ENCODE peak calls at places on chromosome 4, in six cellular contexts. One of them, this sample, is unnamed.

GRCh38 chr4:107248571-107248970 is 212.5 kb upstream of the DKK2 start:
- DNase-seq in keratinocyte: no peak
- DNase-seq in GM23338: no peak
- DNase-seq in body of pancreas: no peak
- DNase-seq in endothelial cell of umbilical vein: no peak
- DNase-seq in cardiac muscle cell: no peak
- DNase-seq in this sample: no peak

GRCh38 chr4:130825283-130825682 is 1729.3 kb downstream of the C4orf33 start:
- DNase-seq in GM23338: no peak
- DNase-seq in body of pancreas: no peak
- DNase-seq in cardiac muscle cell: no peak
- DNase-seq in keratinocyte: no peak
- DNase-seq in endothelial cell of umbilical vein: no peak
- DNase-seq in this sample: no peak

GRCh38 chr4:11468901-11469300 is 40.2 kb upstream of the HS3ST1 start:
- DNase-seq in body of pancreas: no peak
- DNase-seq in keratinocyte: no peak
- DNase-seq in cardiac muscle cell: no peak
- DNase-seq in GM23338: peak; percentile 81
- DNase-seq in endothelial cell of umbilical vein: no peak
- DNase-seq in this sample: no peak

GRCh38 chr4:114599231-114600065 is 841 bp downstream of the UGT8 start:
- DNase-seq in GM23338: peak; percentile 78
- DNase-seq in body of pancreas: peak; percentile 64
- DNase-seq in keratinocyte: no peak
- DNase-seq in cardiac muscle cell: peak; percentile 29
- DNase-seq in endothelial cell of umbilical vein: no peak
- DNase-seq in this sample: peak; percentile 72

GRCh38 chr4:99868126-99868596 is 26.1 kb downstream of the LAMTOR3 start:
- DNase-seq in GM23338: peak; percentile 42
- DNase-seq in body of pancreas: no peak
- DNase-seq in keratinocyte: no peak
- DNase-seq in cardiac muscle cell: peak; percentile 3
- DNase-seq in endothelial cell of umbilical vein: no peak
- DNase-seq in this sample: no peak

GRCh38 chr4:159103406-159104131 is 690 bp downstream of the RAPGEF2 start:
- DNase-seq in cardiac muscle cell: peak; percentile 78
- DNase-seq in body of pancreas: peak; percentile 54
- DNase-seq in GM23338: peak; percentile 49
- DNase-seq in keratinocyte: no peak
- DNase-seq in endothelial cell of umbilical vein: peak; percentile 29
- DNase-seq in this sample: peak; percentile 61

GRCh38 chr4:8107146-8107657 is 51.4 kb downstream of the ABLIM2 start:
- DNase-seq in endothelial cell of umbilical vein: no peak
- DNase-seq in keratinocyte: peak; percentile 42
- DNase-seq in body of pancreas: no peak
- DNase-seq in GM23338: no peak
- DNase-seq in cardiac muscle cell: no peak
- DNase-seq in this sample: no peak

GRCh38 chr4:46648088-46648744 is 258.3 kb upstream of the GABRA2 start:
- DNase-seq in body of pancreas: no peak
- DNase-seq in keratinocyte: peak; percentile 63
- DNase-seq in GM23338: peak; percentile 87
- DNase-seq in cardiac muscle cell: peak; percentile 35
- DNase-seq in endothelial cell of umbilical vein: no peak
- DNase-seq in this sample: peak; percentile 65

GRCh38 chr4:663438-664428 is 10.3 kb downstream of the ATP5ME start:
- DNase-seq in keratinocyte: no peak
- DNase-seq in endothelial cell of umbilical vein: no peak
- DNase-seq in cardiac muscle cell: peak; percentile 89
- DNase-seq in body of pancreas: peak; percentile 52
- DNase-seq in GM23338: peak; percentile 84
- DNase-seq in this sample: peak; percentile 73

GRCh38 chr4:22237155-22237751 is 278.6 kb downstream of the ADGRA3 start:
- DNase-seq in endothelial cell of umbilical vein: no peak
- DNase-seq in cardiac muscle cell: peak; percentile 47
- DNase-seq in GM23338: peak; percentile 91
- DNase-seq in keratinocyte: no peak
- DNase-seq in body of pancreas: peak; percentile 43
- DNase-seq in this sample: peak; percentile 68
- TF ChIP-seq CTCF in endothelial cell of umbilical vein: no peak
- TF ChIP-seq CTCF in cardiac muscle cell: peak; percentile 40
- TF ChIP-seq CTCF in GM23338: peak; percentile 89
- TF ChIP-seq CTCF in keratinocyte: peak; percentile 37
- TF ChIP-seq CTCF in body of pancreas: peak; percentile 11
- TF ChIP-seq CTCF in this sample: peak; percentile 95

GRCh38 chr4:168615294-168615693 is 118.4 kb downstream of the PALLD start:
- DNase-seq in GM23338: no peak
- DNase-seq in endothelial cell of umbilical vein: no peak
- DNase-seq in cardiac muscle cell: no peak
- DNase-seq in body of pancreas: no peak
- DNase-seq in keratinocyte: no peak
- DNase-seq in this sample: no peak

GRCh38 chr4:168613869-168614268 is 117.0 kb downstream of the PALLD start:
- DNase-seq in cardiac muscle cell: no peak
- DNase-seq in endothelial cell of umbilical vein: no peak
- DNase-seq in keratinocyte: no peak
- DNase-seq in body of pancreas: no peak
- DNase-seq in GM23338: no peak
- DNase-seq in this sample: no peak

GRCh38 chr4:168612435-168613139 is 115.7 kb downstream of the PALLD start:
- DNase-seq in cardiac muscle cell: no peak
- DNase-seq in endothelial cell of umbilical vein: peak; percentile 88
- DNase-seq in GM23338: no peak
- DNase-seq in keratinocyte: no peak
- DNase-seq in body of pancreas: no peak
- DNase-seq in this sample: no peak

GRCh38 chr4:168610911-168611530 is 114.2 kb downstream of the PALLD start:
- DNase-seq in keratinocyte: no peak
- DNase-seq in GM23338: no peak
- DNase-seq in body of pancreas: no peak
- DNase-seq in endothelial cell of umbilical vein: no peak
- DNase-seq in cardiac muscle cell: no peak
- DNase-seq in this sample: no peak

GRCh38 chr4:168614316-168615057 is 117.6 kb downstream of the PALLD start:
- DNase-seq in endothelial cell of umbilical vein: no peak
- DNase-seq in GM23338: no peak
- DNase-seq in keratinocyte: no peak
- DNase-seq in body of pancreas: no peak
- DNase-seq in cardiac muscle cell: no peak
- DNase-seq in this sample: no peak
- TF ChIP-seq CTCF in endothelial cell of umbilical vein: no peak
- TF ChIP-seq CTCF in GM23338: no peak
- TF ChIP-seq CTCF in keratinocyte: no peak
- TF ChIP-seq CTCF in body of pancreas: no peak
- TF ChIP-seq CTCF in cardiac muscle cell: no peak
- TF ChIP-seq CTCF in this sample: no peak

GRCh38 chr4:148415500-148415899 is 26.7 kb downstream of the NR3C2 start:
- DNase-seq in GM23338: no peak
- DNase-seq in endothelial cell of umbilical vein: peak; percentile 57
- DNase-seq in keratinocyte: no peak
- DNase-seq in cardiac muscle cell: no peak
- DNase-seq in body of pancreas: no peak
- DNase-seq in this sample: no peak
- TF ChIP-seq CTCF in GM23338: no peak
- TF ChIP-seq CTCF in endothelial cell of umbilical vein: no peak
- TF ChIP-seq CTCF in keratinocyte: no peak
- TF ChIP-seq CTCF in cardiac muscle cell: no peak
- TF ChIP-seq CTCF in body of pancreas: no peak
- TF ChIP-seq CTCF in this sample: no peak

GRCh38 chr4:15513545-15513944 is 43.9 kb downstream of the CC2D2A start:
- DNase-seq in endothelial cell of umbilical vein: no peak
- DNase-seq in body of pancreas: no peak
- DNase-seq in keratinocyte: no peak
- DNase-seq in GM23338: no peak
- DNase-seq in cardiac muscle cell: no peak
- DNase-seq in this sample: no peak
- TF ChIP-seq CTCF in endothelial cell of umbilical vein: no peak
- TF ChIP-seq CTCF in body of pancreas: no peak
- TF ChIP-seq CTCF in keratinocyte: no peak
- TF ChIP-seq CTCF in GM23338: no peak
- TF ChIP-seq CTCF in cardiac muscle cell: no peak
- TF ChIP-seq CTCF in this sample: peak; percentile 40

GRCh38 chr4:142671516-142671915 is 174.6 kb downstream of the INPP4B start:
- DNase-seq in cardiac muscle cell: no peak
- DNase-seq in keratinocyte: no peak
- DNase-seq in endothelial cell of umbilical vein: no peak
- DNase-seq in GM23338: peak; percentile 49
- DNase-seq in body of pancreas: no peak
- DNase-seq in this sample: no peak
- TF ChIP-seq CTCF in cardiac muscle cell: peak; percentile 28
- TF ChIP-seq CTCF in keratinocyte: no peak
- TF ChIP-seq CTCF in endothelial cell of umbilical vein: peak; percentile 4
- TF ChIP-seq CTCF in GM23338: peak; percentile 64
- TF ChIP-seq CTCF in body of pancreas: no peak
- TF ChIP-seq CTCF in this sample: no peak

DNA sequence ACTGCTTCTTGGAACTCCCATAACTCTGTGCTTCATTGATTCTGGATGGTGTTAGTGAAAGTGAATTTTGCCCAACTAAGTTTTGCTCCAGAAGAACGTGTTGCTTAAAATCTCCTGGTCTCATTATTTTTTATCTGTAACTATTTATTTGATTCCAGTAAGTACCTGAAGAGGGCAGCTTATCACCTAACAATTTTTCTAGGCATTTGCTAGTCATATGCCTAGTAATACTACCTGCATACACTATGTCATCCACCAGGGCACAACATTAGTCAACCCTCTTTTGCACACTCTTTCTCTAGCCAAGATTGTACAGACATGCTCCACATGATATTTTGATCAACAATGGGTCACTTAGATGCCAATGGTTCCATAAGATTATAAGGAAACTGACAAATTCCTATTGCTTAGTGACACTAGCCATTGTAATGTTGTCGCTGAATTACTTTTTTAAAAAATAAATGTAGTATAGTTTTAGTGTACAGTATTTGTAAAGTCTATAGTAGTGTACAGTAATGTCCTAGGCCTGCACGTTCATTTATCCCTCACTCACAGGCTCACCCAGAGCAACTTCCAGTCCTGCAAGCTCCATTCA is 499.9 kb upstream of the AADAT start:
- DNase-seq in body of pancreas: no peak
- DNase-seq in keratinocyte: peak; percentile 9
- DNase-seq in endothelial cell of umbilical vein: no peak
- DNase-seq in GM23338: peak; percentile 63
- DNase-seq in cardiac muscle cell: peak; percentile 5
- DNase-seq in this sample: peak; percentile 52
- TF ChIP-seq CTCF in body of pancreas: peak; percentile 41
- TF ChIP-seq CTCF in keratinocyte: peak; percentile 43
- TF ChIP-seq CTCF in endothelial cell of umbilical vein: no peak
- TF ChIP-seq CTCF in GM23338: peak; percentile 58
- TF ChIP-seq CTCF in cardiac muscle cell: no peak
- TF ChIP-seq CTCF in this sample: peak; percentile 63

DNA sequence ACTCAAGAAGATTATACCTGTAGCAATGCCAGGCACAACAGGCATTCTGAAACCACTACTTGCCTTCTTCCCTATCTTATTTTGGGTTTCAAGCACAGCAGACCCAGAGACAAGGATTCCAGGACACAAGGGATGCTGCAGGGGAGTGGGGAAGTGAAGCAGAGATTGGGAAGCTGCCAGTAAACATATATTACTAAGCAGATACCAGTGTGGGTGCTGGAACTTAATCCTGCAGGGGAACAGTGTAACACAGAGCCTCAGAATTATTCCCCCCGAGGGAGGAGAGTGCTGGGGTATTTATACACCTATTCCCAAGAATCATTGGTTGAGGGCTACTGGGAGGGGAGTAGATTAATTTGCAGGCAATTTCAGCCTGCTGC is 33.3 kb upstream of the MAML3 start:
- DNase-seq in endothelial cell of umbilical vein: no peak
- DNase-seq in GM23338: no peak
- DNase-seq in body of pancreas: no peak
- DNase-seq in cardiac muscle cell: no peak
- DNase-seq in keratinocyte: no peak
- DNase-seq in this sample: no peak
- TF ChIP-seq CTCF in endothelial cell of umbilical vein: no peak
- TF ChIP-seq CTCF in GM23338: no peak
- TF ChIP-seq CTCF in body of pancreas: no peak
- TF ChIP-seq CTCF in cardiac muscle cell: no peak
- TF ChIP-seq CTCF in keratinocyte: no peak
- TF ChIP-seq CTCF in this sample: no peak

DNA sequence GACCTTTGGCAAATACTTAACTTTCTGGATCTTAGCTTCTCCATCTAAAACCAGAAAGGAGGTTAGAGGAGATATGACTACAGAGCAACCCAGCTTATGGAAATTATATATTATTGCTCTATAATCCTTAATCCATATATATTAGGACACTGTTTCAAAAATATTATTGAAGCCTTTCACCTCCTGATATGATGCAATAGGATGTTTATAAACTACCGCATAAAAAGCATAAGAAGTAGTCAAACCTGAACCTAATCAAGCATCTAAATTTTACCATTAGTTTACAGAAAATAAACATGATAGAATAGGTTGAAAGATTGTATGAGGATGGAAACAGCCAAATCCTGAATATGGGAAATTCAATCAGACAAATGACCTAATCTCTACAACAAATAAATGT is 5.6 kb upstream of the FAM200B start:
- DNase-seq in keratinocyte: no peak
- DNase-seq in body of pancreas: no peak
- DNase-seq in endothelial cell of umbilical vein: no peak
- DNase-seq in GM23338: no peak
- DNase-seq in cardiac muscle cell: no peak
- DNase-seq in this sample: no peak
- TF ChIP-seq CTCF in keratinocyte: no peak
- TF ChIP-seq CTCF in body of pancreas: no peak
- TF ChIP-seq CTCF in endothelial cell of umbilical vein: no peak
- TF ChIP-seq CTCF in GM23338: no peak
- TF ChIP-seq CTCF in cardiac muscle cell: no peak
- TF ChIP-seq CTCF in this sample: no peak